ENCODE peak calls at places on chromosomes 5 and 9, in nine cellular contexts. S, D, H, U, C, V, G, Y and B are unnamed samples. For H3K9me3, the result is how much of the 10 kb centered on the place peaks cover.

GRCh38 chr9:97714435-97714834 is 17.3 kb upstream of the XPA start:
- DNase-seq in C (peak), U (no peak), Y (no peak), D (no peak), G (peak), S (peak), H (peak), V (no peak), B (no peak)

GRCh38 chr5:168833936-168834335 is 254.8 kb upstream of the PANK3 start:
- DNase-seq in V (no peak), S (no peak), G (no peak), C (no peak), H (no peak), D (no peak), U (no peak), Y (no peak), B (no peak)

GRCh38 chr5:35971186-35971877 is 19.9 kb downstream of the UGT3A1 start:
- DNase-seq in U (no peak), S (peak), D (no peak), G (no peak), H (no peak), Y (no peak), C (no peak), V (no peak), B (no peak)

GRCh38 chr5:102830241-102830640 is 75.1 kb downstream of the PAM start:
- DNase-seq in D (no peak), H (peak), U (no peak), G (no peak), V (no peak), Y (no peak), C (no peak), S (no peak), B (no peak)

GRCh38 chr9:16063241-16063591 is 510.4 kb downstream of the CCDC171 start:
- DNase-seq in C (no peak), Y (no peak), H (no peak), G (no peak), V (no peak), S (no peak), D (no peak), U (no peak), B (no peak)

GRCh38 chr5:134124289-134125194 is 10.1 kb downstream of the TCF7 start:
- DNase-seq in V (no peak), S (peak), Y (no peak), G (peak), U (no peak), C (no peak), H (peak), D (no peak), B (no peak)

GRCh38 chr5:173972844-173973613 is 15.9 kb upstream of the C5orf47 start:
- DNase-seq in H (peak), Y (peak), C (peak), D (peak), U (peak), V (peak), S (peak), G (peak), B (peak)

GRCh38 chr5:123810253-123810652 is 298.3 kb downstream of the CSNK1G3 start:
- DNase-seq in G (no peak), S (no peak), Y (no peak), H (no peak), V (peak), U (no peak), D (peak), C (no peak), B (no peak)

GRCh38 chr9:102106446-102106845 is 368.0 kb upstream of the GRIN3A start:
- DNase-seq in H (no peak), C (no peak), U (no peak), V (no peak), Y (no peak), S (no peak), G (no peak), D (no peak), B (no peak)

GRCh38 chr5:168802337-168802736 is 223.2 kb upstream of the PANK3 start:
- DNase-seq in U (no peak), Y (no peak), C (peak), V (no peak), H (no peak), S (no peak), D (no peak), G (no peak), B (no peak)

GRCh38 chr5:176388341-176389113 is at the start of the genes HIGD2A and NOP16:
- DNase-seq in U (peak), D (peak), C (peak), H (peak), V (peak), S (peak), Y (peak), G (peak), B (peak)

GRCh38 chr9:35051069-35051967 is 21.1 kb downstream of the VCP start:
- DNase-seq in Y (no peak), H (peak), G (peak), C (peak), V (peak), U (peak), D (peak), S (peak), B (no peak)

GRCh38 chr9:125462766-125463384 is 201.2 kb downstream of the GAPVD1 start:
- DNase-seq in Y (no peak), U (no peak), C (no peak), G (peak), D (no peak), H (no peak), V (no peak), S (no peak), B (no peak)

GRCh38 chr5:132073231-132074013 is at the start of gene CSF2:
- DNase-seq in G (peak), H (peak), S (peak), D (no peak), C (no peak), U (no peak), V (no peak), Y (no peak), B (no peak)

GRCh38 chr5:30804739-30805313 is 388.7 kb upstream of the CDH6 start:
- DNase-seq in G (peak), H (no peak), D (no peak), U (no peak), Y (no peak), C (no peak), V (no peak), S (peak), B (no peak)

GRCh38 chr5:140734354-140734753 is 34.1 kb downstream of the ZMAT2 start:
- DNase-seq in Y (no peak), C (no peak), D (no peak), H (no peak), G (no peak), S (peak), V (no peak), U (peak), B (no peak)

GRCh38 chr9:92660266-92660665 is 9.7 kb downstream of the IPPK start:
- DNase-seq in U (no peak), D (no peak), C (no peak), G (no peak), H (no peak), S (no peak), Y (peak), V (no peak), B (no peak)

GRCh38 chr9:113492343-113493079 is 29.0 kb downstream of the RGS3 start:
- DNase-seq in C (no peak), H (peak), G (peak), V (no peak), U (no peak), S (peak), D (peak), Y (no peak), B (no peak)

GRCh38 chr5:179906294-179906794 is 1.4 kb downstream of the TBC1D9B start:
- DNase-seq in V (no peak), D (no peak), C (no peak), Y (no peak), G (no peak), H (no peak), S (no peak), U (no peak), B (no peak)

GRCh38 chr5:39547548-39548154 is 122.9 kb upstream of the DAB2 start:
- DNase-seq in Y (no peak), G (peak), H (peak), C (peak), S (peak), V (peak), D (no peak), U (peak), B (no peak)
- H3K27ac ChIP-seq in Y (no peak), G (no peak), H (no peak), C (no peak), S (no peak), V (no peak), D (peak), U (no peak), B (no peak)

GRCh38 chr5:92330365-92330764 is 947.2 kb upstream of the ARRDC3 start:
- DNase-seq in G (no peak), Y (no peak), U (no peak), C (no peak), V (no peak), S (no peak), D (no peak), H (no peak), B (no peak)

GRCh38 chr5:92329759-92330158 is 946.6 kb upstream of the ARRDC3 start:
- DNase-seq in C (no peak), D (no peak), V (no peak), G (no peak), H (no peak), U (no peak), Y (no peak), S (no peak), B (no peak)

GRCh38 chr5:92328584-92329259 is 945.6 kb upstream of the ARRDC3 start:
- DNase-seq in U (no peak), Y (no peak), D (peak), C (no peak), V (no peak), H (no peak), S (no peak), G (no peak), B (no peak)

GRCh38 chr5:92337772-92338234 is 954.7 kb upstream of the ARRDC3 start:
- DNase-seq in G (peak), U (no peak), H (peak), D (no peak), S (peak), C (no peak), Y (no peak), V (no peak), B (no peak)

GRCh38 chr5:92332039-92332438 is 948.9 kb upstream of the ARRDC3 start:
- DNase-seq in G (peak), C (no peak), V (no peak), H (peak), D (no peak), S (peak), U (no peak), Y (no peak), B (no peak)
- H3K4me3 ChIP-seq in G (no peak), C (no peak), V (no peak), H (no peak), D (no peak), S (no peak), U (no peak), Y (no peak), B (no peak)

GRCh38 chr5:13278148-13278547 is 666.3 kb downstream of the DNAH5 start:
- DNase-seq in Y (no peak), S (peak), U (peak), V (no peak), D (no peak), H (no peak), G (no peak), C (peak), B (no peak)
- H3K9me3 ChIP-seq in Y (under half), S (under half), U (under half), V (under half), D (under half), H (under half), G (under half), C (under half), B (under half)

GRCh38 chr5:91177085-91177484 is 206.0 kb downstream of the ARRDC3 start:
- DNase-seq in V (no peak), G (no peak), U (no peak), D (no peak), S (no peak), Y (no peak), H (peak), C (no peak), B (no peak)
- H3K27ac ChIP-seq in V (no peak), G (no peak), U (no peak), D (no peak), S (no peak), Y (no peak), H (no peak), C (no peak), B (no peak)

GRCh38 chr9:137431416-137431931 is 8.3 kb downstream of the NOXA1 start:
- DNase-seq in H (no peak), D (no peak), Y (peak), G (no peak), S (no peak), V (no peak), C (no peak), U (peak), B (no peak)
- H3K4me3 ChIP-seq in H (no peak), D (no peak), Y (no peak), G (no peak), S (no peak), V (no peak), C (no peak), U (no peak), B (no peak)

GRCh38 chr5:27963050-27963783 is 924.8 kb upstream of the CDH9 start:
- DNase-seq in H (no peak), U (no peak), C (no peak), D (no peak), Y (no peak), S (no peak), G (no peak), V (no peak), B (no peak)

DNA sequence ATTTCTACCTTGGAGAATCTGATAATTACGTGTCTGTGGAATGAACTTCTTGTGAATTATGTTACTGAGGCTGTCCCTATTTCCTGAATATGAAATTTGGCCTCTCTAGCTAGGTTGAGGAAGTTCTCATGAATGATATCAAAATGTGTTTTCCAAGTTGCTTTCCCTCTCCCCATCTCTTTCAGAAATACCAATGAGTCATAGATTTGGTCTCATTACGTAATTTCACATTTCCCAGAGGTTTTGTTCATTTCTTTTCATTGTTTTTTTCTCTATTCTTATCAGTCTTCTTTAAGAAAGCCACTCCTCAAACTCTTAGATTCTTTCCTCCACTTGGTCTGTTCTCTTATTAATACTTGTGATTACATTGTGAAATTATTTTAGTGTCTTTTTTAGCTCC is 923.8 kb upstream of the CDH9 start:
- DNase-seq in Y (no peak), S (no peak), G (no peak), H (peak), C (no peak), D (no peak), U (no peak), V (no peak), B (no peak)
- H3K9me3 ChIP-seq in Y (under half), S (under half), G (under half), H (under half), C (under half), D (half or more), U (under half), V (under half), B (under half)

DNA sequence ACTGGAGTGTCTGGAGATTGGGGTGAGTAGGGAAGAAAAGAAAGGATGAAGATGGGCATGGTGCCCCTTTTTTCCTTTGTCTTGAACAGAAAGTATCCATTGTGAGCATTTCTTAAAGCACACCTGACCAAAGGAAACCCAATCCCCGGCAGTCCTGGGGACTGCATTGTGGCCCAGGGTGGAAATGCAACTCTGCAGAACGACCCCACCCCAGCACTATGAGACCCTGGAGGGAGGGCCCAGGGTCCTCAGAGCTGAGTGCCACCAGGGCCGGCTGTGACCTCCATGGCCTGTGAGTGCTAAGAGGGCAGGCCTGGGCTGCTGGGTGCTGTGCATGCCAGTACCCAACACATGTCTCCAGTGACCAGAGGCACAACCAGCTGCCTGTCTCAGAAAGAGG is 18.5 kb downstream of the EEIG1 start:
- DNase-seq in H (no peak), S (no peak), V (no peak), Y (no peak), C (no peak), D (no peak), G (no peak), U (no peak), B (peak)
- H3K27ac ChIP-seq in H (no peak), S (no peak), V (no peak), Y (no peak), C (no peak), D (peak), G (no peak), U (peak), B (no peak)

GRCh38 chr9:121568101-121568460 is 68.4 kb upstream of the GGTA1 start:
- DNase-seq in H (no peak), G (no peak), S (no peak), V (no peak), C (no peak), D (peak), Y (peak), U (no peak), B (peak)
- H3K4me3 ChIP-seq in H (no peak), G (no peak), S (no peak), V (peak), C (no peak), D (peak), Y (peak), U (peak), B (peak)